ENCODE peak calls at places on chromosome 16, in six cellular contexts. One of them, this sample, is unnamed.

GRCh38 chr16:73565263-73565662 is 517.3 kb upstream of the ZFHX3 start:
- DNase-seq in NCI-H748 treated with DMSO at 0.1 percent for 48 hours: peak; percentile 3
- DNase-seq in AG08395: no peak
- DNase-seq in NCI-H460: peak; percentile 59
- DNase-seq in stimulated activated CD4-positive, alpha-beta T cell treated with anti-CD3 and anti-CD28 coated beads, TNF-alpha, amount 100 ng/mL, for 4 hours: no peak
- DNase-seq in lower leg skin: no peak
- DNase-seq in this sample: no peak

GRCh38 chr16:30774367-30775130 is 12.4 kb downstream of the RNF40 start:
- DNase-seq in NCI-H748 treated with DMSO at 0.1 percent for 48 hours: no peak
- DNase-seq in lower leg skin: no peak
- DNase-seq in AG08395: peak; percentile 26
- DNase-seq in NCI-H460: no peak
- DNase-seq in stimulated activated CD4-positive, alpha-beta T cell treated with anti-CD3 and anti-CD28 coated beads, TNF-alpha, amount 100 ng/mL, for 4 hours: no peak
- DNase-seq in this sample: no peak

GRCh38 chr16:19108409-19109287 is 5.1 kb upstream of the ITPRIPL2 start:
- DNase-seq in stimulated activated CD4-positive, alpha-beta T cell treated with anti-CD3 and anti-CD28 coated beads, TNF-alpha, amount 100 ng/mL, for 4 hours: no peak
- DNase-seq in NCI-H748 treated with DMSO at 0.1 percent for 48 hours: no peak
- DNase-seq in NCI-H460: no peak
- DNase-seq in AG08395: no peak
- DNase-seq in lower leg skin: no peak
- DNase-seq in this sample: no peak

GRCh38 chr16:84449156-84450140 is 55.0 kb downstream of the MEAK7 start:
- DNase-seq in NCI-H748 treated with DMSO at 0.1 percent for 48 hours: peak; percentile 61
- DNase-seq in stimulated activated CD4-positive, alpha-beta T cell treated with anti-CD3 and anti-CD28 coated beads, TNF-alpha, amount 100 ng/mL, for 4 hours: no peak
- DNase-seq in lower leg skin: peak; percentile 60
- DNase-seq in AG08395: no peak
- DNase-seq in NCI-H460: no peak
- DNase-seq in this sample: no peak

GRCh38 chr16:4936181-4936990 is 562 bp downstream of the PPL start:
- DNase-seq in NCI-H748 treated with DMSO at 0.1 percent for 48 hours: no peak
- DNase-seq in lower leg skin: no peak
- DNase-seq in NCI-H460: no peak
- DNase-seq in AG08395: no peak
- DNase-seq in stimulated activated CD4-positive, alpha-beta T cell treated with anti-CD3 and anti-CD28 coated beads, TNF-alpha, amount 100 ng/mL, for 4 hours: no peak
- DNase-seq in this sample: peak; percentile 65

GRCh38 chr16:66728117-66728787 is 23.2 kb downstream of the DYNC1LI2 start:
- DNase-seq in stimulated activated CD4-positive, alpha-beta T cell treated with anti-CD3 and anti-CD28 coated beads, TNF-alpha, amount 100 ng/mL, for 4 hours: no peak
- DNase-seq in lower leg skin: no peak
- DNase-seq in NCI-H460: peak; percentile 68
- DNase-seq in AG08395: peak; percentile 82
- DNase-seq in NCI-H748 treated with DMSO at 0.1 percent for 48 hours: peak; percentile 16
- DNase-seq in this sample: no peak

GRCh38 chr16:47067203-47067602 is 76.5 kb downstream of the NETO2 start:
- DNase-seq in NCI-H460: no peak
- DNase-seq in NCI-H748 treated with DMSO at 0.1 percent for 48 hours: no peak
- DNase-seq in lower leg skin: peak; percentile 32
- DNase-seq in stimulated activated CD4-positive, alpha-beta T cell treated with anti-CD3 and anti-CD28 coated beads, TNF-alpha, amount 100 ng/mL, for 4 hours: no peak
- DNase-seq in AG08395: no peak
- DNase-seq in this sample: no peak

GRCh38 chr16:16163571-16163970 is 59.7 kb downstream of the ABCC6 start:
- DNase-seq in NCI-H460: no peak
- DNase-seq in NCI-H748 treated with DMSO at 0.1 percent for 48 hours: no peak
- DNase-seq in stimulated activated CD4-positive, alpha-beta T cell treated with anti-CD3 and anti-CD28 coated beads, TNF-alpha, amount 100 ng/mL, for 4 hours: no peak
- DNase-seq in AG08395: no peak
- DNase-seq in lower leg skin: no peak
- DNase-seq in this sample: no peak

GRCh38 chr16:81451753-81452680 is 7.4 kb downstream of the CMIP start:
- DNase-seq in lower leg skin: no peak
- DNase-seq in NCI-H748 treated with DMSO at 0.1 percent for 48 hours: no peak
- DNase-seq in NCI-H460: no peak
- DNase-seq in stimulated activated CD4-positive, alpha-beta T cell treated with anti-CD3 and anti-CD28 coated beads, TNF-alpha, amount 100 ng/mL, for 4 hours: no peak
- DNase-seq in AG08395: no peak
- DNase-seq in this sample: peak; percentile 75

GRCh38 chr16:17160285-17160854 is 310.4 kb downstream of the XYLT1 start:
- DNase-seq in NCI-H460: no peak
- DNase-seq in NCI-H748 treated with DMSO at 0.1 percent for 48 hours: peak; percentile 53
- DNase-seq in lower leg skin: no peak
- DNase-seq in AG08395: no peak
- DNase-seq in stimulated activated CD4-positive, alpha-beta T cell treated with anti-CD3 and anti-CD28 coated beads, TNF-alpha, amount 100 ng/mL, for 4 hours: no peak
- DNase-seq in this sample: no peak

GRCh38 chr16:75292691-75293090 is 41.3 kb upstream of the BCAR1 start:
- DNase-seq in AG08395: no peak
- DNase-seq in lower leg skin: no peak
- DNase-seq in stimulated activated CD4-positive, alpha-beta T cell treated with anti-CD3 and anti-CD28 coated beads, TNF-alpha, amount 100 ng/mL, for 4 hours: no peak
- DNase-seq in NCI-H748 treated with DMSO at 0.1 percent for 48 hours: no peak
- DNase-seq in NCI-H460: no peak
- DNase-seq in this sample: no peak

GRCh38 chr16:70704586-70704985 is 18.7 kb upstream of the MTSS2 start:
- DNase-seq in lower leg skin: no peak
- DNase-seq in NCI-H460: no peak
- DNase-seq in AG08395: no peak
- DNase-seq in stimulated activated CD4-positive, alpha-beta T cell treated with anti-CD3 and anti-CD28 coated beads, TNF-alpha, amount 100 ng/mL, for 4 hours: no peak
- DNase-seq in NCI-H748 treated with DMSO at 0.1 percent for 48 hours: no peak
- DNase-seq in this sample: no peak

GRCh38 chr16:70151941-70152509 is 21.6 kb upstream of the CLEC18C start:
- DNase-seq in stimulated activated CD4-positive, alpha-beta T cell treated with anti-CD3 and anti-CD28 coated beads, TNF-alpha, amount 100 ng/mL, for 4 hours: no peak
- DNase-seq in AG08395: peak; percentile 1
- DNase-seq in lower leg skin: no peak
- DNase-seq in NCI-H748 treated with DMSO at 0.1 percent for 48 hours: no peak
- DNase-seq in NCI-H460: no peak
- DNase-seq in this sample: no peak

GRCh38 chr16:81931927-81932326 is 79.3 kb downstream of the SDR42E1 start:
- DNase-seq in AG08395: no peak
- DNase-seq in NCI-H748 treated with DMSO at 0.1 percent for 48 hours: no peak
- DNase-seq in lower leg skin: no peak
- DNase-seq in stimulated activated CD4-positive, alpha-beta T cell treated with anti-CD3 and anti-CD28 coated beads, TNF-alpha, amount 100 ng/mL, for 4 hours: no peak
- DNase-seq in NCI-H460: no peak
- DNase-seq in this sample: no peak

GRCh38 chr16:21235199-21235585 is 1.7 kb downstream of the ANKS4B start:
- DNase-seq in stimulated activated CD4-positive, alpha-beta T cell treated with anti-CD3 and anti-CD28 coated beads, TNF-alpha, amount 100 ng/mL, for 4 hours: no peak
- DNase-seq in NCI-H748 treated with DMSO at 0.1 percent for 48 hours: no peak
- DNase-seq in AG08395: no peak
- DNase-seq in NCI-H460: no peak
- DNase-seq in lower leg skin: no peak
- DNase-seq in this sample: no peak

GRCh38 chr16:11877374-11877773 is 26.0 kb upstream of the RSL1D1 start:
- DNase-seq in NCI-H748 treated with DMSO at 0.1 percent for 48 hours: no peak
- DNase-seq in lower leg skin: no peak
- DNase-seq in NCI-H460: no peak
- DNase-seq in AG08395: no peak
- DNase-seq in stimulated activated CD4-positive, alpha-beta T cell treated with anti-CD3 and anti-CD28 coated beads, TNF-alpha, amount 100 ng/mL, for 4 hours: no peak
- DNase-seq in this sample: no peak